ENCODE peak calls at places on chromosomes 13 and 19, in four cellular contexts. D is transverse colon, V is neural crest cell, F is A549. Y is an unnamed sample.

GRCh38 chr13:31725841-31726240 is 13.5 kb upstream of the RXFP2 start:
- DNase-seq in D (no peak), V (no peak), F (no peak), Y (no peak)

GRCh38 chr19:4633140-4633967 is 6.0 kb upstream of the TNFAIP8L1 start:
- DNase-seq in D (peak; percentile 61), V (peak; percentile 68), F (peak; percentile 82), Y (no peak)

GRCh38 chr19:4279530-4280422 is 710 bp downstream of the SHD start:
- DNase-seq in D (no peak), V (no peak), F (no peak), Y (no peak)

GRCh38 chr13:110913911-110914292 is 967 bp downstream of the ANKRD10 start:
- DNase-seq in D (no peak), V (no peak), F (no peak), Y (no peak)

GRCh38 chr13:77067519-77067918 is 40.6 kb upstream of the FBXL3 start:
- DNase-seq in D (no peak), V (no peak), F (no peak), Y (no peak)

GRCh38 chr13:43143591-43143990 is 120.2 kb downstream of the DNAJC15 start:
- DNase-seq in D (no peak), V (no peak), F (no peak), Y (no peak)

GRCh38 chr13:42745655-42746054 is 35.7 kb upstream of the FAM216B start:
- DNase-seq in D (no peak), V (no peak), F (no peak), Y (no peak)

GRCh38 chr13:113033054-113033453 is 64.0 kb downstream of the MCF2L start:
- DNase-seq in D (no peak), V (no peak), F (no peak), Y (no peak)

GRCh38 chr19:15529774-15530372 is 21.5 kb downstream of the CYP4F22 start:
- DNase-seq in D (no peak), V (no peak), F (peak; percentile 38), Y (no peak)

GRCh38 chr13:50125556-50126377 is 110.5 kb downstream of the KCNRG start:
- DNase-seq in D (peak; percentile 96), V (peak; percentile 41), F (peak; percentile 70), Y (peak; percentile 48)

GRCh38 chr13:85657942-85658341 is 141.3 kb downstream of the SLITRK6 start:
- DNase-seq in D (no peak), V (no peak), F (no peak), Y (no peak)

GRCh38 chr13:81171065-81171647 is 830.2 kb upstream of the SPRY2 start:
- DNase-seq in D (no peak), V (no peak), F (peak; percentile 3), Y (no peak)

GRCh38 chr13:81172603-81173002 is 831.7 kb upstream of the SPRY2 start:
- DNase-seq in D (no peak), V (no peak), F (no peak), Y (no peak)
- TF ChIP-seq CTCF in D (no peak), V (no peak), F (no peak), Y (no peak)

GRCh38 chr19:2230807-2231533 is 5.2 kb downstream of the PLEKHJ1 start:
- DNase-seq in D (no peak), V (no peak), F (no peak), Y (no peak)

GRCh38 chr19:2232286-2233151 is 3.6 kb downstream of the PLEKHJ1 start:
- DNase-seq in D (no peak), V (no peak), F (no peak), Y (no peak)

GRCh38 chr19:2230029-2230531 is 6.0 kb downstream of the PLEKHJ1 start:
- DNase-seq in D (no peak), V (no peak), F (no peak), Y (no peak)

GRCh38 chr19:2233601-2234280 is 2.4 kb downstream of the PLEKHJ1 start:
- DNase-seq in D (no peak), V (no peak), F (no peak), Y (no peak)

DNA sequence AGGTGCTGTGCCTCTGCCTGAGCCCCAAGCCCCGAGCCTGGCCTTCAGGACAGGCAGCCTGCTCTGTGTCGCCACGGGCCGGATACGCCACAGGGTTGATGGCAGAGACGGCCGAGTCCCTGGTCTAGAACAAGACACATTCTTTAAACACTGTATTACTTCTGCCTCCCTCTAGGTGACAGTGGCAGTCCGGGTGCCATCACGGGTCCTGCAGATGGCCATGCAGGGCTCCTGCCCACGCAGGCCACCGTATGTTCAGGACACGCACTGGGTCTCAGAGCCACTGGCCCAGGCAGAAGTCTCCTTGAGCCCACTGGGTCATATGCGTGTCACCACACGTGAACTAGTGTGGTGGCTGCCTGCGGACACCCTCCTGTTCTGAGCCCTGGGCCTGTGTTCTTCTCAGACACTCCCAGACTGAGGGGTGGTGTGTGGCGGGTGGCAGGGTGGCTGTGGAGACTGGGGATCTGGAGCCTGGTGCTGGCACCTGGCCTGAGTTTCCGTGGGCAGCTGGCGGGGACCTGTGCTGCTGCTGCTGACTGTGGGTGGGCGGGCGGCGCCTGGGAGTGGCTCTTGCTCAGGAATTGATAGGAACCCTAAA is 4.4 kb downstream of the PLEKHJ1 start:
- DNase-seq in D (no peak), V (peak; percentile 27), F (peak; percentile 34), Y (no peak)
- TF ChIP-seq CTCF in D (no peak), V (peak; percentile 37), F (peak; percentile 8), Y (peak; percentile 14)

GRCh38 chr19:2739602-2740313 is at the start of gene SLC39A3:
- DNase-seq in D (peak; percentile 99), V (peak; percentile 100), F (peak; percentile 97), Y (peak; percentile 97)
- TF ChIP-seq CTCF in D (peak; percentile 21), V (peak; percentile 15), F (no peak), Y (no peak)

DNA sequence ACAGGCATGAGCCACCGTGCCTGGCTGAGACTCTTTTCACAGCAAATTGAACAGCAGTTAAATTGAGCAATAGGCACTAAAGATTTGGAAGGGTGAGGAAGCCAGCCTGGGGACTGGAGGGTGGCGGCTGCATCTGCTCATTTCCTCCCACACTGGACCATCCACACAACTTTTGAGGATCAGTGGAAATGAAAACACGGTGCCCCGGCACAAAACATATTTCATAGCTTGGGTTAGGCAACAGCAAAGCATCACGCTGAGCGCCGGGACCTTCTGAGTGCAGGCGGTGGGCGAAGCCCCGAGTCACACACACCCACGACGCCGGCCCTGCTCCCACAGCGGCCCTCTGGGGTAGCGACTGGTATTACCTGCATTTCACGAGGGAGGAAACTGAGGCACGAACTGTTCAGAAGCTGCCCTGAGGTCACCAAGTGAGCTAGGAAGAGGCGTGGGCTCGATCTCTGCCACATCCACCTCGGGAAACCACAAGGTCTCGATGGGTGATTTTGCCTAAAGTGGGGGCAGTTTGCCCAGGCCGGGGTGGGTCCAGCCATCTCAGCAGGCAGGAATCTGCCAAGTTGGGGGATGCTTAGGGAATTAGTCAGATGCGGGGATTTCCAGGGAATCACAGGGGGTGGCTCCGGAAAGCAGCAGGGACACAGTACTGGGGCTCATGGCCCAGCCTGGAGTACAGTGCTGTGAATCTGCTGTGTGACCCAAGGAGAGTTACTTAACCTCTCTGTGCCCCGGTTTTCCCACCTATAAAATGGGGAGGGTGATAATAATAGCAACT is 3.5 kb upstream of the SBNO2 start:
- DNase-seq in D (no peak), V (no peak), F (peak; percentile 88), Y (peak; percentile 88)
- TF ChIP-seq CTCF in D (no peak), V (no peak), F (no peak), Y (peak; percentile 31)

DNA sequence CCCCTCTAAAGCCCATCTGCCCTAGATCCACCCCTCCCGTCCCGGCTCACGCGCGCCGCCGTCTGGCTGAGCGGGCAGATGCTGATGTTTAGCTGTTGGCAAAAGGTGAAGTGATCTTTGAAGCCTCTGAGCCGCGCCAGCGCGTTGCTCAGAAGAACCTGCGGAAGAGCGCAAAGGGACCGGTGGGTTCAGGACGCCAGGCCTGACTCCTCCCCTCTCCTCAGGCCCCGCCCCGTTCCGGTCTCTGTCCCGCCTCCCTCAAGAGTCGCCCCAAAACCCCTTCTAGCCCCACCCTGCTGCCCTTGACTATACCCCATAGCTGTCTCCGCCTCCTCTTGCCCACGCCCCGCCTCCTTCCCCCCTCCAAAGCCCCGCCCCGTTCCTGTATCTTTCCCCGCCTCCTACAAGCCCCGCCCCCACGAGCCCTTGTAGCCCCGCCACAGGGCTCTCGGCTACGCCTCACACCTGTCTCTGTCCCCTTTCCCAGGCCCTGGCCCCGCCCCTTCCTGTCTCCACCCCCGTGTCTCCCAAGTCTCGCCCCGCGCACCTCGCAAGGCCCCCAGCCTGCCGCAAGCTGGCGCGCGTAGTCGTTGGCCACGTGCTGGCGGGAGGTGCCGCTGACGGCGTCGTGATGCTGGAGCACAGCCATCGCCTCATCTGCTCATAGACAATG is 9.5 kb downstream of the MAN2B1 start:
- DNase-seq in D (no peak), V (no peak), F (no peak), Y (no peak)
- TF ChIP-seq CTCF in D (no peak), V (no peak), F (no peak), Y (no peak)

DNA sequence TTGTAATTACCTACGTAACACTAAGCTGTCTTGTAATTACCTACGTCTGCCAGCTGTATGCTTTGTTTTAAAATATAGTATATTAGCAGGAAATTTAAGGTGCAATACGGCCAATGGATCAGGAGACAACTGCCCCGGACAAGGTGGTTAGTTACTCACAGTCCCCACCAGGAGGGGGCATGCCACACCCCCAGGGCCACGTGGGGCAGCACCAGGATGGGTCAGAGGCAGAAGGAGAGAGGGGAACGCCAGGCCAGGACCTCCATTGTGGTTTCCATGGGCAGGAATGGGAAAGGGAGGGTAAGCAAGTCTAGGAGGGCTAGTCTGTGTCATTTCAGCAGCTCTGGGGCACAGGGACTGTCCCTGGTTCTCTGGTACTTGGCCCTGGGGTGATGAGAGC is 140.1 kb downstream of the URI1 start:
- DNase-seq in D (no peak), V (no peak), F (no peak), Y (no peak)
- TF ChIP-seq CTCF in D (no peak), V (no peak), F (no peak), Y (no peak)

DNA sequence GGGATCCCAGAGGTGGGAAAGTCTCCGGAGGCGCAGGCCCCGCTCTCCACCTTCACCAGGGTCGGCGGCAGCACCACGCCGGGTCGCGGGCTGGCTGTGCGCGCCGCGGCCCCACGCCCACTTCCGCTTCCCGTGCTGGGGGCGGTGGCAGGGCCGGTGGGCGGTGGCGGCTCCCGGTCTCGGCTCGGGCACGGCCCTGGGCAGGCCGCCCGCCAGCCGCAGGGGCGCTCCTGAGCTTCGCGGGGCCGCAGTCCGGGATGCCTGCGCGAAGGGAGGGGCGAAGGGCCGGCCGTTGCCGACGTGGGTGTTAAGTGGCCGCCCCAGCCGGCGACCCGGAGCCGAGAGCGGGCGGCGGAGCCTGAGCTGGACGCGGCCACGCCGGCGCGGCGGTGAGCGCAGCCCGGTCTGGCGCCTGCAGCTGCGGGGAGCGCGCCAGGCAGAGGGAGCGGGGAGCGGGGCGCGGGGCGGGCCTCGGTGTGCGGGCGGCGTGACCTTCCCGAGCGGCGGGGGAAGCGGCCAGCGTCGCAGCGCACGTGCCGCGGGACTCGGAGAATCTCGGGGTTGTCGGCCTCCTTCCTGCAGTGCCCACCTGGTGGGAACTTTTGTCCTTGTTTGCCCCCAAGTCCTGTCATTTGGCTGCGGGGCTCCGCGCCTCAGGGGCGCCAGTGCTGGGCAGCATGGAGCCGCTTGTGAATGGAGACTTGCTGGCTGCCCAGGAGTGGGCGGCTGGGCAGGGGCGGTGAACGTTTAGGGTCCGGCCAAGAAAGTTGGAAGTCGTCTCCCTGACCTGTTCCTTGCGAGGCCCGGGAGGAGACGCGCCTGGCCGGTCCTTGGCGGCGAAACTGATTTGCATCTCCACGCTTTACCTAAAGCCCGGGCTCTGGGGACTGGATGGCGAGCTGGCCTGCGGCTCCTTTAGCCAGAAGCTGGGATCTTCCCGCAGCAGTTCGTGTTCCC is at the start of gene SLC25A15:
- DNase-seq in D (peak; percentile 88), V (peak; percentile 68), F (peak; percentile 82), Y (no peak)
- TF ChIP-seq CTCF in D (no peak), V (peak; percentile 47), F (peak; percentile 38), Y (no peak)